ENCODE peak calls at places on chromosomes 12 and 14, in seven cellular contexts. E, K, Z, N, J, X and C are unnamed samples.

GRCh38 chr14:48771717-48772116 is 814.5 kb downstream of the RPS29 start:
- DNase-seq in Z (no peak), J (no peak), X (no peak), K (no peak), E (no peak), N (peak), C (no peak)

GRCh38 chr12:6635375-6635855 is 344 bp downstream of the LPAR5 start:
- DNase-seq in X (no peak), N (no peak), Z (peak), K (no peak), J (no peak), E (no peak), C (no peak)

GRCh38 chr14:95464524-95464923 is 51.9 kb downstream of the SYNE3 start:
- DNase-seq in X (no peak), N (no peak), Z (no peak), K (no peak), J (no peak), E (no peak), C (no peak)

GRCh38 chr12:131963381-131963780 is 13.6 kb downstream of the EP400 start:
- DNase-seq in J (no peak), X (no peak), N (no peak), K (no peak), Z (no peak), E (no peak), C (peak)

GRCh38 chr12:62908667-62909066 is 26.3 kb downstream of the PPM1H start:
- DNase-seq in K (no peak), E (no peak), N (no peak), Z (no peak), J (no peak), X (no peak), C (no peak)

GRCh38 chr12:100375023-100375737 is 18.3 kb downstream of the SLC17A8 start:
- DNase-seq in K (peak), N (no peak), E (no peak), X (no peak), J (no peak), Z (no peak), C (no peak)

GRCh38 chr14:96261772-96262485 is 5.9 kb downstream of the BDKRB1 start:
- DNase-seq in X (no peak), N (no peak), J (no peak), E (no peak), Z (no peak), K (peak), C (no peak)

GRCh38 chr14:72737560-72737943 is 156.3 kb downstream of the DPF3 start:
- DNase-seq in J (no peak), Z (no peak), K (no peak), N (no peak), E (no peak), X (no peak), C (no peak)

GRCh38 chr12:46370792-46371717 is 1.5 kb downstream of the SLC38A2 start:
- DNase-seq in E (peak), X (peak), Z (peak), J (peak), K (peak), N (peak), C (peak)

GRCh38 chr12:12503384-12504078 is 59.1 kb downstream of the DUSP16 start:
- DNase-seq in J (no peak), Z (no peak), X (no peak), N (no peak), E (no peak), K (no peak), C (peak)

GRCh38 chr14:56460469-56460868 is 119.1 kb upstream of the TMEM260 start:
- DNase-seq in K (no peak), N (no peak), J (no peak), X (no peak), Z (no peak), E (no peak), C (no peak)

GRCh38 chr12:121295746-121296617 is 527 bp downstream of the CAMKK2 start:
- DNase-seq in Z (peak), K (peak), E (no peak), X (peak), J (peak), N (no peak), C (no peak)

GRCh38 chr14:24734917-24735500 is 101.0 kb upstream of the GZMB start:
- DNase-seq in X (peak), E (no peak), K (no peak), J (no peak), N (peak), Z (no peak), C (no peak)

GRCh38 chr12:112107728-112108447 is 695 bp downstream of the NAA25 start:
- DNase-seq in E (no peak), K (no peak), Z (no peak), N (no peak), J (no peak), X (peak), C (no peak)

GRCh38 chr14:61537567-61538463 is 157.5 kb upstream of the HIF1A start:
- DNase-seq in K (no peak), Z (no peak), E (no peak), X (peak), J (peak), N (peak), C (no peak)

GRCh38 chr12:11688831-11689230 is 39.4 kb downstream of the ETV6 start:
- DNase-seq in K (no peak), Z (no peak), J (no peak), N (no peak), E (no peak), X (no peak), C (no peak)

DNA sequence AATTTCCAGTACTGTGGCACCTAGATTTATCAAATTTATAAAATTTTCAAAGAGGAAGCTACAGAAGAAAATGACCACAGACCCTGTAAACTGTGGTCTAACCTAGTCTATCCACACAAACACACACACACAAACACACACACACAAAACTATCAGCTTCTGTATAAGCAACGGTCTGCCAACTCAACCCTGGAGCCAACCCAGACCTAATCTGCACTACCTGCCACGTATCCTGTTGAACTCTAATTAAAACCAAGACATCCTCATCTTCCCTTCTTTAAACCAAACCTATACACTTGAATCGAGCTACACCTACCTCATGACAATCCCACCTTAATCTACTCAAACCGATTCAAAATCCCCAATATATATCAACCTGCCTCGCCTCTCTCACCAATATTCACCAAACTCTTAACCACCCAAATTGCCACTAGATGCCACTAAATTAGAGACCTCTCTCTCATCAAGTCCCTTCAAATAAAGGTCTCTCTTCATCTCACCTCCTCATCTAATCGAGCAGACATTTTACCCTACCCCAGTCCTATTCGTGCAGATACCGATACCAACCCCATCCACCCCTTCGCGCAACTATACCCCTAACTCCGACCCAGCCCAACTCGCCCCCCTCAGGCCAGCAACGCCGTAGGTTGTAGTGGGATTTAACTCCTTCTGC is 807 bp downstream of the ACIN1 start:
- DNase-seq in E (no peak), K (no peak), J (no peak), N (no peak), Z (peak), X (peak), C (no peak)
- H3K27ac ChIP-seq in E (peak), K (peak), J (peak), N (peak), Z (peak), X (peak), C (peak)

GRCh38 chr14:104238424-104239184 is 100.2 kb downstream of the KIF26A start:
- DNase-seq in E (no peak), X (no peak), Z (no peak), J (no peak), K (peak), N (no peak), C (no peak)

GRCh38 chr14:104232070-104232484 is 93.7 kb downstream of the KIF26A start:
- DNase-seq in E (no peak), N (no peak), K (no peak), X (no peak), J (no peak), Z (no peak), C (no peak)

GRCh38 chr14:104239185-104239775 is 100.9 kb downstream of the KIF26A start:
- DNase-seq in K (peak), N (no peak), X (no peak), Z (no peak), E (no peak), J (no peak), C (peak)

GRCh38 chr14:104237651-104238423 is 99.5 kb downstream of the KIF26A start:
- DNase-seq in J (no peak), N (no peak), Z (no peak), K (peak), E (no peak), X (no peak), C (no peak)

GRCh38 chr14:104235686-104236085 is 97.3 kb downstream of the KIF26A start:
- DNase-seq in K (no peak), N (no peak), E (no peak), X (no peak), Z (peak), J (no peak), C (no peak)
- H3K27ac ChIP-seq in K (no peak), N (no peak), E (no peak), X (no peak), Z (no peak), J (no peak), C (no peak)

GRCh38 chr14:63524537-63525155 is 18.5 kb downstream of the PPP2R5E start:
- DNase-seq in X (no peak), J (no peak), E (no peak), K (no peak), Z (no peak), N (no peak), C (no peak)
- H3K27ac ChIP-seq in X (no peak), J (peak), E (no peak), K (no peak), Z (peak), N (no peak), C (no peak)

DNA sequence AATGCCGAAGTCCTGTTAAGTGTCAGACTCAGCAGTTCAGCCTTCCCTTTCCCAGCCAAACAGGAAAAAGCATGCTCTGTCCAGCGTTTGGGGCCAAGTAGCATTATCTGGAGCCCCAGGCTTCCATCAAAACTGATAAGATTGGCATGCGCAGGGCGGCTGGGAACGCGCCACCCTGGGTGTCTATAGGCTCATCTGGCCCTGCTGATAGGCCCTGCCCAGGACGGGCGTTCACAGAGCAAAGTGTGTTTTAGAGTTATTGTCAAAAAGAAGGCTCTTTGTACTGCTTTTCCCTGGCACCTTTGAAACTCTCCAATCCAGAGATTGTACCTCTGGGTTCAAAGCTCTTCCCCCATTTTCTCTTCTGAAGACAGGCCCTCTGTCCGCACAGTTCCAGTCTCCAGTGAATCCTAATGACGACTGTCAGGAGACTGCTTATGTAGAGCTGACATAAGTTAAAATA is at the start of gene ART4:
- DNase-seq in N (no peak), X (no peak), Z (peak), K (no peak), J (no peak), E (no peak), C (no peak)
- H3K27ac ChIP-seq in N (no peak), X (peak), Z (peak), K (peak), J (no peak), E (no peak), C (no peak)

GRCh38 chr12:510071-510825 is 50.5 kb downstream of the B4GALNT3 start:
- DNase-seq in E (no peak), N (no peak), Z (no peak), J (peak), K (no peak), X (no peak), C (no peak)
- H3K27ac ChIP-seq in E (no peak), N (no peak), Z (no peak), J (no peak), K (no peak), X (no peak), C (no peak)